ENCODE peak calls at places on chromosomes 13 and 19, in four cellular contexts. L, Z, C and W are unnamed samples.

GRCh38 chr19:39725995-39726394 is 11.8 kb downstream of the CLC start:
- DNase-seq in L (no peak), Z (no peak), C (no peak), W (no peak)

GRCh38 chr13:46655727-46656180 is 102.8 kb downstream of the LRCH1 start:
- DNase-seq in L (no peak), Z (no peak), C (no peak), W (no peak)

GRCh38 chr19:12990853-12991252 is 4.4 kb upstream of the NFIX start:
- DNase-seq in L (no peak), Z (no peak), C (no peak), W (no peak)

GRCh38 chr19:36775768-36776167 is 3.2 kb upstream of the ZNF850 start:
- DNase-seq in L (no peak), Z (no peak), C (no peak), W (no peak)

GRCh38 chr13:25881946-25882574 is 169.8 kb downstream of the SHISA2 start:
- DNase-seq in L (no peak), Z (no peak), C (no peak), W (no peak)

GRCh38 chr19:52494518-52494917 is 33.0 kb upstream of the ZNF808 start:
- DNase-seq in L (no peak), Z (no peak), C (no peak), W (no peak)

GRCh38 chr13:105058517-105058916 is 1476.9 kb downstream of the EFNB2 start:
- DNase-seq in L (no peak), Z (no peak), C (no peak), W (no peak)

GRCh38 chr13:29498426-29499040 is 97.0 kb downstream of the SLC7A1 start:
- DNase-seq in L (no peak), Z (no peak), C (no peak), W (no peak)

GRCh38 chr19:18488403-18488723 is 33.5 kb downstream of the ELL start:
- DNase-seq in L (no peak), Z (no peak), C (no peak), W (no peak)

GRCh38 chr19:35895911-35896642 is 4.3 kb downstream of the NFKBID start:
- DNase-seq in L (no peak), Z (no peak), C (no peak), W (no peak)

GRCh38 chr13:26022538-26023292 is 29.1 kb downstream of the SHISA2 start:
- DNase-seq in L (no peak), Z (peak), C (no peak), W (no peak)

GRCh38 chr19:44808463-44809371 is at the start of gene BCAM:
- DNase-seq in L (peak), Z (peak), C (no peak), W (peak)

GRCh38 chr13:94308808-94309207 is 170.7 kb downstream of the DCT start:
- DNase-seq in L (no peak), Z (no peak), C (no peak), W (no peak)

GRCh38 chr19:3320853-3321252 is 45.5 kb upstream of the NFIC start:
- DNase-seq in L (no peak), Z (no peak), C (no peak), W (no peak)

GRCh38 chr13:60538566-60538965 is 141.5 kb downstream of the TDRD3 start:
- DNase-seq in L (no peak), Z (no peak), C (no peak), W (no peak)

GRCh38 chr19:46722421-46723022 is 5.6 kb upstream of the PRKD2 start:
- DNase-seq in L (no peak), Z (no peak), C (no peak), W (no peak)

GRCh38 chr13:49806126-49806536 is 13.6 kb upstream of the KPNA3 start:
- DNase-seq in L (no peak), Z (no peak), C (no peak), W (no peak)

GRCh38 chr19:1874554-1875185 is 10.6 kb downstream of the ABHD17A start:
- DNase-seq in L (no peak), Z (no peak), C (no peak), W (no peak)

GRCh38 chr13:110047511-110047910 is 259.4 kb downstream of the COL4A1 start:
- DNase-seq in L (peak), Z (peak), C (no peak), W (no peak)

GRCh38 chr19:42275103-42275502 is 6.1 kb downstream of the CIC start:
- DNase-seq in L (no peak), Z (no peak), C (no peak), W (no peak)

GRCh38 chr13:39765801-39766463 is 110.5 kb downstream of the COG6 start:
- DNase-seq in L (peak), Z (no peak), C (no peak), W (no peak)

GRCh38 chr13:107809125-107809524 is 406.2 kb downstream of the LIG4 start:
- DNase-seq in L (no peak), Z (no peak), C (no peak), W (no peak)

GRCh38 chr13:81326913-81327312 is 986.0 kb upstream of the SPRY2 start:
- DNase-seq in L (peak), Z (no peak), C (no peak), W (no peak)

GRCh38 chr19:35868172-35868822 is at the start of gene APLP1:
- DNase-seq in L (peak), Z (peak), C (no peak), W (peak)

GRCh38 chr13:98856983-98857382 is 104.5 kb upstream of the SLC15A1 start:
- DNase-seq in L (no peak), Z (no peak), C (no peak), W (no peak)